ENCODE peak calls at places on chromosomes 2 and 18, in ten cellular contexts. One of them, this sample, is unnamed.

GRCh38 chr18:9884532-9885140 is 1.1 kb upstream of the TXNDC2 start:
- DNase-seq in mammary epithelial cell: no peak
- DNase-seq in tibial artery: no peak
- DNase-seq in CD8-positive, alpha-beta T cell: no peak
- DNase-seq in mucosa of descending colon: no peak
- DNase-seq in cardiac fibroblast: no peak
- DNase-seq in NB4: no peak
- DNase-seq in neural progenitor cell: no peak
- DNase-seq in heart right ventricle: no peak
- DNase-seq in lung: no peak
- DNase-seq in this sample: no peak

GRCh38 chr2:54671875-54672586 is 51.4 kb upstream of the EML6 start:
- DNase-seq in mammary epithelial cell: no peak
- DNase-seq in tibial artery: no peak
- DNase-seq in CD8-positive, alpha-beta T cell: no peak
- DNase-seq in mucosa of descending colon: no peak
- DNase-seq in cardiac fibroblast: no peak
- DNase-seq in NB4: no peak
- DNase-seq in neural progenitor cell: no peak
- DNase-seq in heart right ventricle: no peak
- DNase-seq in lung: no peak
- DNase-seq in this sample: no peak

GRCh38 chr2:232142502-232142901 is 181.0 kb downstream of the DIS3L2 start:
- DNase-seq in mammary epithelial cell: no peak
- DNase-seq in tibial artery: no peak
- DNase-seq in CD8-positive, alpha-beta T cell: no peak
- DNase-seq in mucosa of descending colon: no peak
- DNase-seq in cardiac fibroblast: no peak
- DNase-seq in NB4: no peak
- DNase-seq in neural progenitor cell: no peak
- DNase-seq in heart right ventricle: no peak
- DNase-seq in lung: no peak
- DNase-seq in this sample: no peak

GRCh38 chr2:46184794-46185583 is 112.2 kb upstream of the EPAS1 start:
- DNase-seq in mammary epithelial cell: no peak
- DNase-seq in tibial artery: no peak
- DNase-seq in CD8-positive, alpha-beta T cell: no peak
- DNase-seq in mucosa of descending colon: no peak
- DNase-seq in cardiac fibroblast: no peak
- DNase-seq in NB4: peak
- DNase-seq in neural progenitor cell: no peak
- DNase-seq in heart right ventricle: no peak
- DNase-seq in lung: no peak
- DNase-seq in this sample: no peak

GRCh38 chr2:199629301-199629700 is 171.6 kb upstream of the SATB2 start:
- DNase-seq in mammary epithelial cell: no peak
- DNase-seq in tibial artery: no peak
- DNase-seq in CD8-positive, alpha-beta T cell: no peak
- DNase-seq in mucosa of descending colon: no peak
- DNase-seq in cardiac fibroblast: no peak
- DNase-seq in NB4: no peak
- DNase-seq in neural progenitor cell: no peak
- DNase-seq in heart right ventricle: no peak
- DNase-seq in lung: no peak
- DNase-seq in this sample: no peak

GRCh38 chr2:238415036-238415764 is 11.5 kb upstream of the ASB1 start:
- DNase-seq in mammary epithelial cell: peak
- DNase-seq in tibial artery: no peak
- DNase-seq in CD8-positive, alpha-beta T cell: peak
- DNase-seq in mucosa of descending colon: no peak
- DNase-seq in cardiac fibroblast: no peak
- DNase-seq in NB4: no peak
- DNase-seq in neural progenitor cell: no peak
- DNase-seq in heart right ventricle: no peak
- DNase-seq in lung: no peak
- DNase-seq in this sample: no peak

GRCh38 chr2:138455691-138456090 is 45.9 kb upstream of the SPOPL start:
- DNase-seq in mammary epithelial cell: no peak
- DNase-seq in tibial artery: no peak
- DNase-seq in CD8-positive, alpha-beta T cell: no peak
- DNase-seq in mucosa of descending colon: no peak
- DNase-seq in cardiac fibroblast: no peak
- DNase-seq in NB4: no peak
- DNase-seq in neural progenitor cell: no peak
- DNase-seq in heart right ventricle: no peak
- DNase-seq in lung: no peak
- DNase-seq in this sample: no peak

GRCh38 chr2:189267925-189268579 is 88.5 kb upstream of the COL5A2 start:
- DNase-seq in mammary epithelial cell: no peak
- DNase-seq in tibial artery: no peak
- DNase-seq in CD8-positive, alpha-beta T cell: no peak
- DNase-seq in mucosa of descending colon: no peak
- DNase-seq in cardiac fibroblast: peak
- DNase-seq in NB4: no peak
- DNase-seq in neural progenitor cell: no peak
- DNase-seq in heart right ventricle: no peak
- DNase-seq in lung: no peak
- DNase-seq in this sample: no peak

GRCh38 chr2:150997066-150997465 is 264.6 kb downstream of the RBM43 start:
- DNase-seq in mammary epithelial cell: no peak
- DNase-seq in tibial artery: no peak
- DNase-seq in CD8-positive, alpha-beta T cell: no peak
- DNase-seq in mucosa of descending colon: no peak
- DNase-seq in cardiac fibroblast: no peak
- DNase-seq in NB4: no peak
- DNase-seq in neural progenitor cell: no peak
- DNase-seq in heart right ventricle: no peak
- DNase-seq in lung: no peak
- DNase-seq in this sample: no peak

GRCh38 chr18:59540819-59541218 is 156.4 kb downstream of the CCBE1 start:
- DNase-seq in mammary epithelial cell: no peak
- DNase-seq in tibial artery: no peak
- DNase-seq in CD8-positive, alpha-beta T cell: no peak
- DNase-seq in mucosa of descending colon: no peak
- DNase-seq in cardiac fibroblast: peak
- DNase-seq in NB4: no peak
- DNase-seq in neural progenitor cell: no peak
- DNase-seq in heart right ventricle: no peak
- DNase-seq in lung: no peak
- DNase-seq in this sample: no peak

GRCh38 chr18:78242796-78243195 is 736.8 kb upstream of the SALL3 start:
- DNase-seq in mammary epithelial cell: no peak
- DNase-seq in tibial artery: no peak
- DNase-seq in CD8-positive, alpha-beta T cell: no peak
- DNase-seq in mucosa of descending colon: no peak
- DNase-seq in cardiac fibroblast: peak
- DNase-seq in NB4: no peak
- DNase-seq in neural progenitor cell: no peak
- DNase-seq in heart right ventricle: no peak
- DNase-seq in lung: no peak
- DNase-seq in this sample: no peak

GRCh38 chr2:120820263-120820884 is 84.7 kb downstream of the GLI2 start:
- DNase-seq in mammary epithelial cell: no peak
- DNase-seq in tibial artery: peak
- DNase-seq in CD8-positive, alpha-beta T cell: no peak
- DNase-seq in mucosa of descending colon: peak
- DNase-seq in cardiac fibroblast: peak
- DNase-seq in NB4: no peak
- DNase-seq in neural progenitor cell: peak
- DNase-seq in heart right ventricle: no peak
- DNase-seq in lung: no peak
- DNase-seq in this sample: peak
- H3K4me3 ChIP-seq in mammary epithelial cell: no peak
- H3K4me3 ChIP-seq in tibial artery: peak
- H3K4me3 ChIP-seq in CD8-positive, alpha-beta T cell: no peak
- H3K4me3 ChIP-seq in mucosa of descending colon: no peak
- H3K4me3 ChIP-seq in cardiac fibroblast: no peak
- H3K4me3 ChIP-seq in NB4: no peak
- H3K4me3 ChIP-seq in neural progenitor cell: no peak
- H3K4me3 ChIP-seq in heart right ventricle: peak
- H3K4me3 ChIP-seq in lung: no peak
- H3K4me3 ChIP-seq in this sample: peak

GRCh38 chr2:42321452-42322064 is 39.5 kb downstream of the COX7A2L start:
- DNase-seq in mammary epithelial cell: no peak
- DNase-seq in tibial artery: no peak
- DNase-seq in CD8-positive, alpha-beta T cell: no peak
- DNase-seq in mucosa of descending colon: no peak
- DNase-seq in cardiac fibroblast: no peak
- DNase-seq in NB4: no peak
- DNase-seq in neural progenitor cell: no peak
- DNase-seq in heart right ventricle: no peak
- DNase-seq in lung: no peak
- DNase-seq in this sample: no peak

GRCh38 chr2:42324244-42324643 is 36.8 kb downstream of the COX7A2L start:
- DNase-seq in mammary epithelial cell: no peak
- DNase-seq in tibial artery: no peak
- DNase-seq in CD8-positive, alpha-beta T cell: no peak
- DNase-seq in mucosa of descending colon: no peak
- DNase-seq in cardiac fibroblast: no peak
- DNase-seq in NB4: no peak
- DNase-seq in neural progenitor cell: no peak
- DNase-seq in heart right ventricle: no peak
- DNase-seq in lung: no peak
- DNase-seq in this sample: no peak

GRCh38 chr2:42327125-42327524 is 33.9 kb downstream of the COX7A2L start:
- DNase-seq in mammary epithelial cell: peak
- DNase-seq in tibial artery: no peak
- DNase-seq in CD8-positive, alpha-beta T cell: no peak
- DNase-seq in mucosa of descending colon: no peak
- DNase-seq in cardiac fibroblast: no peak
- DNase-seq in NB4: no peak
- DNase-seq in neural progenitor cell: no peak
- DNase-seq in heart right ventricle: no peak
- DNase-seq in lung: no peak
- DNase-seq in this sample: no peak

GRCh38 chr2:42328148-42328833 is 32.7 kb downstream of the COX7A2L start:
- DNase-seq in mammary epithelial cell: peak
- DNase-seq in tibial artery: no peak
- DNase-seq in CD8-positive, alpha-beta T cell: no peak
- DNase-seq in mucosa of descending colon: no peak
- DNase-seq in cardiac fibroblast: peak
- DNase-seq in NB4: peak
- DNase-seq in neural progenitor cell: no peak
- DNase-seq in heart right ventricle: no peak
- DNase-seq in lung: no peak
- DNase-seq in this sample: no peak

DNA sequence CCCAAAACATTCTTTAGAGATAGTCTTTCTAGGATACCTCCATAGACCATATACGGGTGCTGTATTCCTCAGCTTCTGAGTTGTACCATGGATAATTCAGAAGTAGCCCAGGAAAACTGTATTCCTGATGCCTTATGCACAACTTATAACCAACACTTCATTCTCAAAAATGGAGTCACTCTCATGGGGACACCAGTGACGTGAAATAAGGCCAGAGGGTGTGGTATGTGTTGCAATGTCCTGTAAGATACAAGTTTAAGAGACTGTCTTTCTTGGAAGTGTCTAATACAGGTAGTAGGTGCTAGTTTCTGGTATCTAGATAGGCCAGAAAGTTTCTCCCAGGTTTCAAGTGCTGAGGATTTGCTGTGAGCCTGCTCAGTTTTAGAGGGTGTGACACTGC is 36.1 kb downstream of the COX7A2L start:
- DNase-seq in mammary epithelial cell: no peak
- DNase-seq in tibial artery: no peak
- DNase-seq in CD8-positive, alpha-beta T cell: no peak
- DNase-seq in mucosa of descending colon: no peak
- DNase-seq in cardiac fibroblast: no peak
- DNase-seq in NB4: no peak
- DNase-seq in neural progenitor cell: no peak
- DNase-seq in heart right ventricle: no peak
- DNase-seq in lung: no peak
- DNase-seq in this sample: no peak
- TF ChIP-seq CTCF in mammary epithelial cell: no peak
- TF ChIP-seq CTCF in tibial artery: no peak
- TF ChIP-seq CTCF in CD8-positive, alpha-beta T cell: no peak
- TF ChIP-seq CTCF in mucosa of descending colon: no peak
- TF ChIP-seq CTCF in cardiac fibroblast: no peak
- TF ChIP-seq CTCF in NB4: no peak
- TF ChIP-seq CTCF in neural progenitor cell: no peak
- TF ChIP-seq CTCF in heart right ventricle: no peak
- TF ChIP-seq CTCF in lung: no peak
- TF ChIP-seq CTCF in this sample: no peak

GRCh38 chr2:73176881-73177644 is 25.3 kb upstream of the NOTO start:
- DNase-seq in mammary epithelial cell: peak
- DNase-seq in tibial artery: peak
- DNase-seq in CD8-positive, alpha-beta T cell: peak
- DNase-seq in mucosa of descending colon: peak
- DNase-seq in cardiac fibroblast: peak
- DNase-seq in NB4: peak
- DNase-seq in neural progenitor cell: peak
- DNase-seq in heart right ventricle: peak
- DNase-seq in lung: peak
- DNase-seq in this sample: peak

GRCh38 chr2:73174941-73175662 is 27.3 kb upstream of the NOTO start:
- DNase-seq in mammary epithelial cell: no peak
- DNase-seq in tibial artery: no peak
- DNase-seq in CD8-positive, alpha-beta T cell: no peak
- DNase-seq in mucosa of descending colon: no peak
- DNase-seq in cardiac fibroblast: no peak
- DNase-seq in NB4: no peak
- DNase-seq in neural progenitor cell: no peak
- DNase-seq in heart right ventricle: no peak
- DNase-seq in lung: no peak
- DNase-seq in this sample: no peak

GRCh38 chr2:73175663-73176204 is 26.6 kb upstream of the NOTO start:
- DNase-seq in mammary epithelial cell: peak
- DNase-seq in tibial artery: peak
- DNase-seq in CD8-positive, alpha-beta T cell: peak
- DNase-seq in mucosa of descending colon: peak
- DNase-seq in cardiac fibroblast: peak
- DNase-seq in NB4: peak
- DNase-seq in neural progenitor cell: peak
- DNase-seq in heart right ventricle: peak
- DNase-seq in lung: peak
- DNase-seq in this sample: peak

GRCh38 chr2:73176205-73176880 is 26.0 kb upstream of the NOTO start:
- DNase-seq in mammary epithelial cell: no peak
- DNase-seq in tibial artery: no peak
- DNase-seq in CD8-positive, alpha-beta T cell: peak
- DNase-seq in mucosa of descending colon: peak
- DNase-seq in cardiac fibroblast: no peak
- DNase-seq in NB4: peak
- DNase-seq in neural progenitor cell: peak
- DNase-seq in heart right ventricle: peak
- DNase-seq in lung: no peak
- DNase-seq in this sample: peak

GRCh38 chr2:73177645-73178255 is 24.6 kb upstream of the NOTO start:
- DNase-seq in mammary epithelial cell: no peak
- DNase-seq in tibial artery: no peak
- DNase-seq in CD8-positive, alpha-beta T cell: no peak
- DNase-seq in mucosa of descending colon: no peak
- DNase-seq in cardiac fibroblast: no peak
- DNase-seq in NB4: no peak
- DNase-seq in neural progenitor cell: peak
- DNase-seq in heart right ventricle: no peak
- DNase-seq in lung: no peak
- DNase-seq in this sample: no peak
- H3K4me3 ChIP-seq in mammary epithelial cell: peak
- H3K4me3 ChIP-seq in tibial artery: peak
- H3K4me3 ChIP-seq in CD8-positive, alpha-beta T cell: peak
- H3K4me3 ChIP-seq in mucosa of descending colon: no peak
- H3K4me3 ChIP-seq in cardiac fibroblast: no peak
- H3K4me3 ChIP-seq in NB4: no peak
- H3K4me3 ChIP-seq in neural progenitor cell: peak
- H3K4me3 ChIP-seq in heart right ventricle: peak
- H3K4me3 ChIP-seq in lung: no peak
- H3K4me3 ChIP-seq in this sample: peak

GRCh38 chr18:58128286-58129018 is 84.4 kb downstream of the NEDD4L start:
- DNase-seq in mammary epithelial cell: no peak
- DNase-seq in tibial artery: no peak
- DNase-seq in CD8-positive, alpha-beta T cell: no peak
- DNase-seq in mucosa of descending colon: peak
- DNase-seq in cardiac fibroblast: no peak
- DNase-seq in NB4: no peak
- DNase-seq in neural progenitor cell: no peak
- DNase-seq in heart right ventricle: no peak
- DNase-seq in lung: no peak
- DNase-seq in this sample: no peak
- TF ChIP-seq CTCF in mammary epithelial cell: no peak
- TF ChIP-seq CTCF in tibial artery: no peak
- TF ChIP-seq CTCF in CD8-positive, alpha-beta T cell: no peak
- TF ChIP-seq CTCF in mucosa of descending colon: no peak
- TF ChIP-seq CTCF in cardiac fibroblast: no peak
- TF ChIP-seq CTCF in NB4: no peak
- TF ChIP-seq CTCF in neural progenitor cell: no peak
- TF ChIP-seq CTCF in heart right ventricle: no peak
- TF ChIP-seq CTCF in lung: no peak
- TF ChIP-seq CTCF in this sample: no peak

This sample was measured in WERI-Rb-1.